ENCODE peak calls at places on chromosomes 16 and 17, in six cellular contexts. H, V, K, T, N and L are unnamed samples.

GRCh38 chr17:81863123-81863675 is 2.9 kb upstream of the P4HB start:
- DNase-seq in N (no peak), K (no peak), V (no peak), T (no peak), H (no peak), L (no peak)

GRCh38 chr17:17122781-17123483 is 80.7 kb downstream of the MPRIP start:
- DNase-seq in N (no peak), V (no peak), T (no peak), H (no peak), K (no peak), L (no peak)

GRCh38 chr17:77473615-77474226 is 333.0 kb downstream of the SEC14L1 start:
- DNase-seq in T (no peak), N (no peak), K (no peak), H (no peak), V (no peak), L (no peak)

GRCh38 chr17:17107891-17108680 is 65.8 kb downstream of the MPRIP start:
- DNase-seq in K (no peak), H (no peak), T (no peak), V (no peak), N (no peak), L (no peak)

GRCh38 chr17:50916708-50917417 is 50.7 kb upstream of the TOB1 start:
- DNase-seq in H (no peak), N (no peak), K (no peak), V (no peak), T (no peak), L (no peak)

GRCh38 chr16:85330694-85331188 is 218.5 kb upstream of the CIBAR2 start:
- DNase-seq in K (no peak), T (no peak), H (no peak), N (no peak), V (peak), L (no peak)

GRCh38 chr17:57570740-57571344 is 174.3 kb downstream of the CCDC182 start:
- DNase-seq in H (no peak), N (no peak), V (no peak), K (no peak), T (no peak), L (no peak)

GRCh38 chr16:16133943-16134604 is 89.2 kb downstream of the ABCC6 start:
- DNase-seq in V (no peak), K (no peak), T (no peak), H (no peak), N (no peak), L (no peak)

GRCh38 chr17:35879748-35880654 is at the start of gene CCL5:
- DNase-seq in T (no peak), H (no peak), K (peak), V (peak), N (peak), L (peak)

GRCh38 chr17:42387221-42387657 is 1.0 kb downstream of the STAT3 start:
- DNase-seq in V (peak), H (no peak), K (no peak), T (no peak), N (no peak), L (no peak)

GRCh38 chr16:49012961-49013726 is 268.5 kb downstream of the CBLN1 start:
- DNase-seq in K (no peak), V (no peak), N (no peak), H (no peak), T (no peak), L (no peak)

GRCh38 chr16:49027420-49027819 is 254.2 kb downstream of the CBLN1 start:
- DNase-seq in V (no peak), H (no peak), N (no peak), K (no peak), T (no peak), L (no peak)

GRCh38 chr16:79776243-79776884 is 175.8 kb upstream of the MAF start:
- DNase-seq in H (no peak), T (peak), K (no peak), V (peak), N (no peak), L (no peak)

GRCh38 chr17:55238197-55238930 is 26.4 kb upstream of the HLF start:
- DNase-seq in T (peak), H (peak), K (peak), V (peak), N (peak), L (peak)

GRCh38 chr16:28189237-28189636 is 22.5 kb downstream of the XPO6 start:
- DNase-seq in H (no peak), N (no peak), T (no peak), K (no peak), V (peak), L (peak)

GRCh38 chr17:57679356-57679755 is 65.7 kb downstream of the CCDC182 start:
- DNase-seq in T (no peak), V (no peak), K (no peak), N (no peak), H (no peak), L (no peak)

GRCh38 chr17:79185671-79186070 is 111.0 kb downstream of the ENGASE start:
- DNase-seq in N (no peak), H (no peak), T (no peak), V (no peak), K (no peak), L (no peak)

GRCh38 chr17:63962298-63962744 is 10.4 kb downstream of the SCN4A start:
- DNase-seq in K (no peak), V (no peak), T (no peak), H (no peak), N (no peak), L (no peak)

GRCh38 chr17:77237232-77238008 is 96.7 kb downstream of the SEC14L1 start:
- DNase-seq in K (no peak), V (no peak), N (no peak), H (no peak), T (no peak), L (no peak)

GRCh38 chr17:10574324-10574723 is 24.9 kb upstream of the MYH2 start:
- DNase-seq in T (no peak), K (no peak), H (no peak), V (no peak), N (no peak), L (no peak)

GRCh38 chr16:50196736-50197135 is 43.6 kb downstream of the TENT4B start:
- DNase-seq in V (peak), N (peak), T (no peak), K (no peak), H (no peak), L (no peak)

GRCh38 chr16:31351246-31351936 is 3.6 kb upstream of the ITGAX start:
- DNase-seq in N (no peak), H (no peak), K (no peak), V (no peak), T (no peak), L (no peak)

GRCh38 chr16:5615868-5616642 is 518.5 kb upstream of the EEF2KMT start:
- DNase-seq in K (no peak), V (peak), T (peak), H (peak), N (no peak), L (peak)

GRCh38 chr17:72342582-72343527 is 222.0 kb downstream of the SOX9 start:
- DNase-seq in N (no peak), V (peak), H (no peak), T (peak), K (no peak), L (no peak)

GRCh38 chr16:70695351-70696070 is 9.7 kb upstream of the MTSS2 start:
- DNase-seq in H (no peak), T (no peak), N (peak), K (no peak), V (no peak), L (no peak)

GRCh38 chr17:66414528-66415175 is 112.2 kb downstream of the PRKCA start:
- DNase-seq in T (no peak), V (no peak), N (no peak), H (no peak), K (no peak), L (no peak)

GRCh38 chr16:2324296-2324859 is 16.1 kb downstream of the ABCA3 start:
- DNase-seq in V (no peak), N (no peak), K (no peak), H (no peak), T (no peak), L (no peak)